ENCODE peak calls at places on chromosomes 2 and 18, in six cellular contexts. S is chondrocyte, E is NB4, I is neural crest cell, B is neural progenitor cell, M is AG04449. F is an unnamed sample.

GRCh38 chr2:174340400-174341300 is 5.9 kb downstream of the SP9 start:
- DNase-seq in S (no peak), E (peak), I (peak), B (peak), M (no peak), F (no peak)

GRCh38 chr2:98806266-98806697 is 75.3 kb upstream of the MGAT4A start:
- DNase-seq in S (no peak), E (peak), I (no peak), B (no peak), M (no peak), F (no peak)

GRCh38 chr2:237092920-237093781 is 7.5 kb downstream of the COPS8 start:
- DNase-seq in S (no peak), E (no peak), I (no peak), B (peak), M (no peak), F (no peak)

GRCh38 chr2:64067326-64067725 is 48.1 kb upstream of the VPS54 start:
- DNase-seq in S (no peak), E (no peak), I (no peak), B (no peak), M (no peak), F (no peak)

GRCh38 chr2:195555971-195556370 is 101.1 kb upstream of the SLC39A10 start:
- DNase-seq in S (no peak), E (no peak), I (no peak), B (no peak), M (no peak), F (no peak)

GRCh38 chr2:15259356-15259756 is 301.8 kb downstream of the NBAS start:
- DNase-seq in S (no peak), E (no peak), I (no peak), B (peak), M (no peak), F (no peak)

GRCh38 chr2:30691091-30691947 is 115.9 kb downstream of the CAPN13 start:
- DNase-seq in S (no peak), E (no peak), I (no peak), B (no peak), M (no peak), F (no peak)

GRCh38 chr2:7744827-7745226 is 827.6 kb downstream of the RNF144A start:
- DNase-seq in S (no peak), E (no peak), I (no peak), B (no peak), M (no peak), F (no peak)

GRCh38 chr2:30677861-30678385 is 129.3 kb downstream of the CAPN13 start:
- DNase-seq in S (no peak), E (no peak), I (no peak), B (no peak), M (no peak), F (no peak)

GRCh38 chr2:26710174-26710573 is 17.7 kb downstream of the KCNK3 start:
- DNase-seq in S (no peak), E (no peak), I (no peak), B (no peak), M (no peak), F (no peak)

GRCh38 chr2:38462121-38462634 is 85.1 kb upstream of the ATL2 start:
- DNase-seq in S (no peak), E (peak), I (no peak), B (no peak), M (peak), F (no peak)

GRCh38 chr2:7878786-7879515 is 802.9 kb upstream of the ID2 start:
- DNase-seq in S (no peak), E (no peak), I (no peak), B (peak), M (no peak), F (no peak)

GRCh38 chr2:239290618-239291504 is 110.0 kb downstream of the HDAC4 start:
- DNase-seq in S (peak), E (no peak), I (no peak), B (peak), M (no peak), F (no peak)

GRCh38 chr18:78006805-78007204 is 757.2 kb downstream of the GALR1 start:
- DNase-seq in S (no peak), E (no peak), I (peak), B (peak), M (no peak), F (no peak)

GRCh38 chr2:23524261-23524706 is 139.3 kb downstream of the KLHL29 start:
- DNase-seq in S (peak), E (no peak), I (no peak), B (no peak), M (no peak), F (no peak)

GRCh38 chr2:227125506-227125905 is 38.5 kb downstream of the COL4A4 start:
- DNase-seq in S (no peak), E (no peak), I (peak), B (peak), M (no peak), F (no peak)

GRCh38 chr18:76593838-76594237 is 98.8 kb upstream of the ZNF516 start:
- DNase-seq in S (no peak), E (peak), I (no peak), B (no peak), M (no peak), F (no peak)

GRCh38 chr18:11899063-11899462 is 9.1 kb downstream of the MPPE1 start:
- DNase-seq in S (no peak), E (no peak), I (no peak), B (no peak), M (no peak), F (no peak)

GRCh38 chr2:235087812-235088607 is 136.2 kb downstream of the SH3BP4 start:
- DNase-seq in S (no peak), E (no peak), I (peak), B (peak), M (no peak), F (no peak)

GRCh38 chr2:240954436-240955305 is 43.7 kb upstream of the SNED1 start:
- DNase-seq in S (no peak), E (no peak), I (no peak), B (no peak), M (no peak), F (peak)

GRCh38 chr2:240955306-240956101 is 42.9 kb upstream of the SNED1 start:
- DNase-seq in S (peak), E (no peak), I (no peak), B (no peak), M (no peak), F (peak)

GRCh38 chr2:240957656-240958365 is 40.6 kb upstream of the SNED1 start:
- DNase-seq in S (no peak), E (no peak), I (no peak), B (no peak), M (no peak), F (peak)

GRCh38 chr2:240956935-240957655 is 41.3 kb upstream of the SNED1 start:
- DNase-seq in S (peak), E (no peak), I (no peak), B (no peak), M (no peak), F (peak)

DNA sequence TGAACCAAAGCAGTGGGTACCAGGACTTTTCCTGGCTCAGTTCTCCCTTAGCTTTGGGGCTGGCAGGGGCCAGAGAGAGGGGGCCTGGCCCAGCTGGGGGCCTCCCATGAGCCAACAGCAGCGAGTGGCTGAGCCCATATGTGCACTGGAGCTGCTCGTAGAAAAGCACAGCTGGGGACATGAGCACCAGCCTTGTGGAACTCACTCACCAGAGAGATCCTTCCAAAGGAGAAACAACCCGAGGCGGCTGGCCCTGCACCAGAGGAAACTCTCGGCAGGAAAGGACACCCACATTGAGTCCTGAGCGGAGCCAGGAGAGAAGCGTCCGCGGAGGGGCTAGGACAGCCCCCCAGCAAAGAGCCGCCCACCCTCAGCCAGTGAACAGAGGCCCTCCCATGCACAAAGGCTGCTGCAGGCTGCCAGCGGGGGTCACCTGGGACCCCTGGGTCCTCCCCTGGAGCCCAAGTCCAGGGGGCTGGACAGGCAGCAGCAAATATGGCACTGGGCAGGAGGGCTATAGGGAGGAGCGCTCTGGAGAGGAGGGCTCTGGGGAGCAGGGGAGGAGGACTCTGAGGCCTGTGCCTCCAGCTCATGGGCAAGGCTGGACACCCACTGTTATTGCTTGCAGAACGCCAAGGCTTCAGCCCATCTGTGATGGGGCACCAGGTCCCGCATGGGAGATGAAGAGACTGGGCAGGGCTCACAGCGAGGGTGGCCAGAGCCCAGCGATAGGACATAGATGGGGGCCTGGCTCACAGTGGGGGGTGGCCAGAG is 42.1 kb upstream of the SNED1 start:
- DNase-seq in S (no peak), E (no peak), I (no peak), B (no peak), M (no peak), F (peak)
- TF ChIP-seq CTCF in S (no peak), E (no peak), I (no peak), B (no peak), M (no peak), F (no peak)

DNA sequence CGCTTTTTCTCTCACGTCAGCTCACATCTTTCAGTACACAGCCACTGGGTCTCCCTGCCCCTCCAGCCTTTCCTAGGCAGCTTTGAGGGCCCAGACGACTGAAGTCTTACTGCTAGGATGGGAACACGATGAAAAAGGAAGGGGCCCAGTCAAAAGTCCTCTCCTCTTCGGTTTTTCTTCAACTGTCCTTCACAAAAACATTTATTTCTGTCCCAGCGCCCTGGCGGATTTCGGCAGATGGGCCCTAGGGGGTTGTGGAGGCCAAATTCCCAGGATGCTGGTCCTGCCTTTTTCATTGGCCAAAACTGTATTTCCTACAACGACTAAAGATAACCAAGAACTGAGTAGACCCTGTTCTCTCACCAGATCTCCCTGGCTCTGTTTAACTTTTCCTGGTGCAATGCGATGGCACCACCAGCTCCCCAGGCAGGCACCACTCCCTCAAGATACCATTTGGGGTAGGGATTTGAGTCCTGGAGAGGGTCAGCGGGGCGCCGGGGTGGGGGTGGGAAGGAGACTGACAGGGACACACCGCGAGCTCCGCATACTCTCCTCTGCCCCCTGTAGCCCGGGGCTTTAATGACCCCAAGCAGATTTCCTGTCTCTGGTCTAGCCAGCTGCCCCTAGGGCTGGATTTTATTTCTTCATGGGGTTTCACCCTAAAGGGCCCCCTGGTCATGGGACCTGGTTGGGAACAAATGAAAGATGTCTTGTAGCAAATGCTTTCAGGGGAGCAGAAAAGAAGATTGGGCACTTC is 7.4 kb downstream of the SIX2 start:
- DNase-seq in S (no peak), E (no peak), I (no peak), B (peak), M (no peak), F (no peak)
- TF ChIP-seq CTCF in S (peak), E (peak), I (no peak), B (peak), M (no peak), F (no peak)

DNA sequence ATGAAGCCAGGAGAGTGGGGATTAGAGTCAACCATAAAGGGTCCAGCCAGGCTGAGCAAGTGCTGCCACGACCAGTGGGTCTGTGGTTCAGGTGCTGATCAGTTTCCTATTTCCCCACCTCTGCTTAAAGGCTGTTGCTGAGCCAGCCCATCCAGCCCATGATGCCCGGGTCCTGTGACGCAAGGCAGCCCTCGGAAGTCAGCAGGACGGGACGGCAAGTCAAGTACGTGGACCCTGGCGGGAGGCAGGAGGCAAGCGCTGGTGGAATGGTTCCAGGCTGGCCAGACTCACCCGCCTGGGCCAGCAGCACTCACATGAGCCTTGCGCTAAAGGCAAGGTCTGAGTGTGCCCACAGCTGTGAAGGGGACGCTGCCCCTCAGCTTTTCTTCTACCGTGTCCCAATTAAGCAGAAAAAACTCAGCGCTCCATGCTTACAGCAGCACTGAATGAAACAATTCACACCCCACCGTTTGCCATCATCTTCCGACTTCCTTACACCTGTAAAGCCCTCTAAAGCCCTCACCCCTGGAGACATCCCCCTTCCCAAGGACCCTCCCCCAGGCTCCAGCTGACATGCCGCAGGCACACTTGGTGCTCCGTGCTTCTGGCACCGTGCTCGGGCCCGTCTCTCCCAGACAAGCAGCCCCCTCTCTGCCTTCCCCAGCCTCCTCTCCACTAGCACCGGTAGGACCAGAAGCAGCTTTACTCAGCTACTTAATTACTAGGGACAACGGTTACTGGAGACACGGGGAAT is 11.3 kb upstream of the RPL31 start:
- DNase-seq in S (no peak), E (no peak), I (no peak), B (no peak), M (no peak), F (no peak)
- TF ChIP-seq CTCF in S (no peak), E (no peak), I (no peak), B (no peak), M (no peak), F (no peak)

GRCh38 chr18:24446953-24447537 is 13.4 kb upstream of the HRH4 start:
- DNase-seq in S (no peak), E (no peak), I (no peak), B (no peak), M (no peak), F (no peak)
- TF ChIP-seq CTCF in S (peak), E (no peak), I (no peak), B (peak), M (peak), F (no peak)

F was measured in CD14-positive monocyte.